ENCODE peak calls at places on chromosomes 6 and 20, in four cellular contexts. One of them, this sample, is unnamed.

GRCh38 chr6:150176152-150176551 is 33.3 kb downstream of the PPP1R14C start:
- DNase-seq in DND-41: no peak
- DNase-seq in choroid plexus epithelial cell: no peak
- DNase-seq in ovary: no peak
- DNase-seq in this sample: no peak

GRCh38 chr6:111583986-111584385 is 21.7 kb downstream of the TRAF3IP2 start:
- DNase-seq in DND-41: no peak
- DNase-seq in choroid plexus epithelial cell: no peak
- DNase-seq in ovary: no peak
- DNase-seq in this sample: no peak

GRCh38 chr6:7673063-7673536 is 52.8 kb upstream of the BMP6 start:
- DNase-seq in DND-41: no peak
- DNase-seq in choroid plexus epithelial cell: no peak
- DNase-seq in ovary: peak; percentile 37
- DNase-seq in this sample: no peak

GRCh38 chr6:44742201-44742600 is 354.7 kb downstream of the CDC5L start:
- DNase-seq in DND-41: no peak
- DNase-seq in choroid plexus epithelial cell: no peak
- DNase-seq in ovary: no peak
- DNase-seq in this sample: no peak

GRCh38 chr20:41889125-41889870 is 271.1 kb upstream of the CHD6 start:
- DNase-seq in DND-41: peak; percentile 13
- DNase-seq in choroid plexus epithelial cell: no peak
- DNase-seq in ovary: no peak
- DNase-seq in this sample: no peak

GRCh38 chr6:39059496-39060310 is 11.1 kb downstream of the GLP1R start:
- DNase-seq in DND-41: no peak
- DNase-seq in choroid plexus epithelial cell: no peak
- DNase-seq in ovary: no peak
- DNase-seq in this sample: no peak

GRCh38 chr6:78487401-78487800 is 379.9 kb upstream of the IRAK1BP1 start:
- DNase-seq in DND-41: no peak
- DNase-seq in choroid plexus epithelial cell: peak; percentile 44
- DNase-seq in ovary: no peak
- DNase-seq in this sample: no peak

GRCh38 chr6:169190970-169191369 is 62.7 kb downstream of the THBS2 start:
- DNase-seq in DND-41: no peak
- DNase-seq in choroid plexus epithelial cell: no peak
- DNase-seq in ovary: no peak
- DNase-seq in this sample: no peak

GRCh38 chr20:25496165-25496967 is 88.9 kb downstream of the GINS1 start:
- DNase-seq in DND-41: no peak
- DNase-seq in choroid plexus epithelial cell: no peak
- DNase-seq in ovary: no peak
- DNase-seq in this sample: no peak

GRCh38 chr6:170043881-170044790 is 246.7 kb downstream of the DLL1 start:
- DNase-seq in DND-41: no peak
- DNase-seq in choroid plexus epithelial cell: no peak
- DNase-seq in ovary: no peak
- DNase-seq in this sample: no peak

GRCh38 chr6:144920391-144920983 is 635.4 kb downstream of the UTRN start:
- DNase-seq in DND-41: no peak
- DNase-seq in choroid plexus epithelial cell: no peak
- DNase-seq in ovary: no peak
- DNase-seq in this sample: no peak

GRCh38 chr6:166683477-166683876 is 56.4 kb upstream of the RPS6KA2 start:
- DNase-seq in DND-41: no peak
- DNase-seq in choroid plexus epithelial cell: no peak
- DNase-seq in ovary: no peak
- DNase-seq in this sample: no peak

GRCh38 chr6:154347981-154348380 is 8.6 kb downstream of the IPCEF1 start:
- DNase-seq in DND-41: no peak
- DNase-seq in choroid plexus epithelial cell: no peak
- DNase-seq in ovary: no peak
- DNase-seq in this sample: no peak

GRCh38 chr20:2946988-2947961 is 74.0 kb downstream of the PTPRA start:
- DNase-seq in DND-41: no peak
- DNase-seq in choroid plexus epithelial cell: peak; percentile 95
- DNase-seq in ovary: no peak
- DNase-seq in this sample: no peak

GRCh38 chr6:31007694-31008093 is 2.6 kb upstream of the MUC22 start:
- DNase-seq in DND-41: no peak
- DNase-seq in choroid plexus epithelial cell: peak; percentile 85
- DNase-seq in ovary: no peak
- DNase-seq in this sample: peak; percentile 70

GRCh38 chr6:134173007-134173690 is 120.7 kb upstream of the SLC2A12 start:
- DNase-seq in DND-41: no peak
- DNase-seq in choroid plexus epithelial cell: peak; percentile 35
- DNase-seq in ovary: no peak
- DNase-seq in this sample: no peak
- H3K4me3 ChIP-seq in DND-41: no peak overlapping the region
- H3K4me3 ChIP-seq in choroid plexus epithelial cell: peak overlapping the region; percentile 73
- H3K4me3 ChIP-seq in ovary: peak overlapping the region; percentile 86
- H3K4me3 ChIP-seq in this sample: peak overlapping the region; percentile 90

GRCh38 chr20:53334861-53335260 is 258.8 kb downstream of the ZNF217 start:
- DNase-seq in DND-41: no peak
- DNase-seq in choroid plexus epithelial cell: no peak
- DNase-seq in ovary: no peak
- DNase-seq in this sample: no peak

GRCh38 chr20:53337419-53338101 is 256.1 kb downstream of the ZNF217 start:
- DNase-seq in DND-41: no peak
- DNase-seq in choroid plexus epithelial cell: no peak
- DNase-seq in ovary: no peak
- DNase-seq in this sample: no peak

GRCh38 chr20:53335509-53335908 is 258.1 kb downstream of the ZNF217 start:
- DNase-seq in DND-41: no peak
- DNase-seq in choroid plexus epithelial cell: no peak
- DNase-seq in ovary: no peak
- DNase-seq in this sample: no peak

GRCh38 chr20:53338716-53339115 is 254.9 kb downstream of the ZNF217 start:
- DNase-seq in DND-41: no peak
- DNase-seq in choroid plexus epithelial cell: no peak
- DNase-seq in ovary: no peak
- DNase-seq in this sample: no peak

GRCh38 chr20:53336892-53337291 is 256.7 kb downstream of the ZNF217 start:
- DNase-seq in DND-41: no peak
- DNase-seq in choroid plexus epithelial cell: no peak
- DNase-seq in ovary: no peak
- DNase-seq in this sample: no peak
- TF ChIP-seq CTCF in DND-41: peak; percentile 16
- TF ChIP-seq CTCF in choroid plexus epithelial cell: no peak
- TF ChIP-seq CTCF in ovary: no peak
- TF ChIP-seq CTCF in this sample: no peak

GRCh38 chr20:53867741-53868351 is 202.5 kb downstream of the BCAS1 start:
- DNase-seq in DND-41: no peak
- DNase-seq in choroid plexus epithelial cell: no peak
- DNase-seq in ovary: no peak
- DNase-seq in this sample: no peak
- H3K4me3 ChIP-seq in DND-41: no peak overlapping the region
- H3K4me3 ChIP-seq in choroid plexus epithelial cell: no peak overlapping the region
- H3K4me3 ChIP-seq in ovary: no peak overlapping the region
- H3K4me3 ChIP-seq in this sample: no peak overlapping the region

DNA sequence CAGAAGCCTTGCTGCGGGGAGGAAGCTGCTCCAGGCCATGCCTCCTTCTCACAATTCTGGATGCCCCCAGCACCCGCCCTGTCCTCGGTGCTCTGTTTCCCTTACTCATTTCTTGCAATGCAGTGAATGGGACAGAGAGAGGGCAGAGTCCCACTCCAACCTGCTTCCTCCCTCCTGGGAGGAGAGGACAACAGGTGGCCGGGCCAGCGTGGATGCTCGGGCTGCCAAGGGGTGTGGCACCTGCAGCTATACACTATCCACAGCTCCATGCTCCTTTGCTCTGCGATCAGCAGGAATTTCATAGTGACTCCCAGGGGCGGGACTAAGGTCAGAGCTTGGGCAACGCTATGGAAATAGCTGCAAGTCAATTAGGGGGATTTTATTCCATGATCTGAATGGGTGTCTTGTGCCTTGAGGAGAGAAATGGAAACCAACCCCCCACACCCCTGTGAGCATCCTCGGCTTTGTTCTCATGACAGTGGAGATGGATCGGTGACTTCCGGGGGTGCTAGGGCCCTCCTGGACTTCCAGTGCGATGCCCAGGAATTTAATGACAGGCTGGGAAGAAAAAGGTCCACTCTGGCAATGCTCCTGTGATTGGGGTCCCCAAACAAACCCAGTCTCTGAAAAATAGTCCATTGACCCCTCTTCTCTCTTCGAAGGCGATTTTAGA is 192.5 kb downstream of the MYLK4 start:
- DNase-seq in DND-41: no peak
- DNase-seq in choroid plexus epithelial cell: no peak
- DNase-seq in ovary: no peak
- DNase-seq in this sample: no peak
- TF ChIP-seq CTCF in DND-41: no peak
- TF ChIP-seq CTCF in choroid plexus epithelial cell: no peak
- TF ChIP-seq CTCF in ovary: no peak
- TF ChIP-seq CTCF in this sample: no peak

DNA sequence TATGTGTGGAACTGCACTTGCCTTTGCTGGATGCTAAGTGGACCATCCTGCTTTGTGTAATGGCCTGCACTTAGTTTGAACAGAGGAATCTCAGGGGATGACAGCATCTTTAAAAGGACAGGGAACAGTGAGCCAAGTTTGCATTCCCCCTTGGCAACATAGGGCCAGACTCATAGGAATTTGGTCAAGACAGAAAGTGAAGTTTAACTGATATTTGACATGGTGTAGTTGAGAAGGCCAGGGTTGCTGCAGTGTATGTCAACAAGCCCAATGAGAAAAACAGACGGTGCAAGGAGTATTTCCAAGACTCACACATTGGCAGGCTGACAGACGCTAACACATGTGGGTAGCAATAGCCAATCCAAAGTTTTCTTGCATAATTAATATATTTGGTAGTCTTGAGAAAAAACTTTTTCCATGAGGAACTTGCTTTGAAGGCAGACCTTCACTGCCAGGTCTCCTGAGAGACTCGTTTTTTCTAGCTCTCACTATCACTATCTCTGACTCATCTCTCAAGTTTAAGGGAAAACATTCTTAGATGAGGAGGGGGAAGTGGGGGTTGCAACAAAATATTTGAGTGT is 213.8 kb downstream of the IBTK start:
- DNase-seq in DND-41: no peak
- DNase-seq in choroid plexus epithelial cell: peak; percentile 66
- DNase-seq in ovary: no peak
- DNase-seq in this sample: no peak
- H3K4me3 ChIP-seq in DND-41: no peak overlapping the region
- H3K4me3 ChIP-seq in choroid plexus epithelial cell: no peak overlapping the region
- H3K4me3 ChIP-seq in ovary: no peak overlapping the region
- H3K4me3 ChIP-seq in this sample: no peak overlapping the region

GRCh38 chr6:3749390-3749978 is 2.0 kb downstream of the PXDC1 start:
- DNase-seq in DND-41: no peak
- DNase-seq in choroid plexus epithelial cell: no peak
- DNase-seq in ovary: no peak
- DNase-seq in this sample: no peak

GRCh38 chr6:3746696-3747095 is 4.8 kb downstream of the PXDC1 start:
- DNase-seq in DND-41: no peak
- DNase-seq in choroid plexus epithelial cell: no peak
- DNase-seq in ovary: no peak
- DNase-seq in this sample: no peak

GRCh38 chr6:3747100-3747737 is 4.3 kb downstream of the PXDC1 start:
- DNase-seq in DND-41: no peak
- DNase-seq in choroid plexus epithelial cell: no peak
- DNase-seq in ovary: no peak
- DNase-seq in this sample: no peak

GRCh38 chr6:3748726-3749389 is 2.7 kb downstream of the PXDC1 start:
- DNase-seq in DND-41: no peak
- DNase-seq in choroid plexus epithelial cell: no peak
- DNase-seq in ovary: no peak
- DNase-seq in this sample: no peak

GRCh38 chr6:3748208-3748701 is 3.3 kb downstream of the PXDC1 start:
- DNase-seq in DND-41: peak; percentile 21
- DNase-seq in choroid plexus epithelial cell: peak; percentile 75
- DNase-seq in ovary: no peak
- DNase-seq in this sample: no peak
- TF ChIP-seq CTCF in DND-41: peak; percentile 57
- TF ChIP-seq CTCF in choroid plexus epithelial cell: peak; percentile 85
- TF ChIP-seq CTCF in ovary: no peak
- TF ChIP-seq CTCF in this sample: peak; percentile 81

GRCh38 chr20:62922451-62922921 is 3.8 kb downstream of the DIDO1 start:
- DNase-seq in DND-41: peak; percentile 43
- DNase-seq in choroid plexus epithelial cell: no peak
- DNase-seq in ovary: no peak
- DNase-seq in this sample: no peak
- H3K4me3 ChIP-seq in DND-41: no peak overlapping the region
- H3K4me3 ChIP-seq in choroid plexus epithelial cell: no peak overlapping the region
- H3K4me3 ChIP-seq in ovary: no peak overlapping the region
- H3K4me3 ChIP-seq in this sample: no peak overlapping the region

GRCh38 chr20:64080013-64080812 is at the start of gene OPRL1:
- DNase-seq in DND-41: no peak
- DNase-seq in choroid plexus epithelial cell: no peak
- DNase-seq in ovary: no peak
- DNase-seq in this sample: no peak

GRCh38 chr20:64080813-64081619 is 1.1 kb downstream of the OPRL1 start:
- DNase-seq in DND-41: no peak
- DNase-seq in choroid plexus epithelial cell: no peak
- DNase-seq in ovary: no peak
- DNase-seq in this sample: no peak

GRCh38 chr20:64077876-64078551 is 1.3 kb downstream of the RGS19 start:
- DNase-seq in DND-41: peak; percentile 70
- DNase-seq in choroid plexus epithelial cell: no peak
- DNase-seq in ovary: no peak
- DNase-seq in this sample: no peak

GRCh38 chr20:64078934-64079272 is 415 bp downstream of the RGS19 start:
- DNase-seq in DND-41: no peak
- DNase-seq in choroid plexus epithelial cell: no peak
- DNase-seq in ovary: no peak
- DNase-seq in this sample: no peak

DNA sequence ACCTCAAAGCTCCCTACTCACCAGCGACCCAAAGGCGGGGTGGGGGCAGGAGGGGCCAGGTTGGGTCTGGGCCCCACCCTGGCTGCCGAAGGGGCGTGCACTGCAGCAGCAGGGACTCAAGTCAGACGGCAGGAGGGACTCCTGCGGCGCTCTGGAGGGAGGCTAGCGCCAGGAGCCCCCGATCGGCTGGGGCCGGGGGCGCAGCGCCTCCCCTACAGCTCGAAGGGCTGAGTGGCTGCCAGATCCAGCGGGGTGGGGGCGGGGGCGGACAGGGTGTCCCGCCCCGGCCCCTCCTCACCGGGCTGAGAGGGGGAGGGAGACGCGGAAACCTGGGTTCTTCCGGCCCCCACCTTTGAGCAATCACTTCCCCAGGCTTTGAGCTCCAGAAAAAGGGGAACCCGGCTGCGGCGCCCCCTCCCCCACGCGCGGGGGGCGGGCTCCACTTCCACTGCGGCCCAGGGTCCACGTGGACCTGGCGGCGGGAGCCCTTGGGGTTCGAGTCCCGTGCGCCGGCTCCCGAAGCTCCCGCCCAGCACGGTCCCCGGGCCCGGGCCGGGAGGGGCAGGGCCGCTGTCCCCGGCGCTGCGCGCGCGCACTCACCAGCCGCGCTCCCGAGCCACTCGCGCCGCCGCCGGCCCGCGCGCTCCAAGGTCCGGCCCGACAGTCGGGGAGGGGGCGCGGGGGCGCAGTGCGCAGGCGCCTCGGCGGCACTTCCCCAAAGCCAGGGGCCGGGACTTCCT is at the start of gene RGS19:
- DNase-seq in DND-41: peak; percentile 77
- DNase-seq in choroid plexus epithelial cell: peak; percentile 42
- DNase-seq in ovary: peak; percentile 56
- DNase-seq in this sample: no peak
- TF ChIP-seq CTCF in DND-41: peak; percentile 17
- TF ChIP-seq CTCF in choroid plexus epithelial cell: no peak
- TF ChIP-seq CTCF in ovary: no peak
- TF ChIP-seq CTCF in this sample: no peak

This sample was measured in AG04449.